ENCODE peak calls at places on chromosome 11, in four cellular contexts. F is HL-60, V is K562, O is GM12878. Q is an unnamed sample.

GRCh38 chr11:2760196-2760871 is 60.5 kb upstream of the KCNQ1OT1 start:
- DNase-seq in F (no peak), V (no peak), O (no peak), Q (no peak)

GRCh38 chr11:65651589-65652510 is 10.9 kb downstream of the RELA start:
- DNase-seq in F (no peak), V (peak), O (no peak), Q (no peak)

GRCh38 chr11:8621147-8621546 is 27.1 kb upstream of the STK33 start:
- DNase-seq in F (no peak), V (no peak), O (no peak), Q (no peak)

GRCh38 chr11:1864831-1865665 is 12.2 kb downstream of the LSP1 start:
- DNase-seq in F (no peak), V (no peak), O (no peak), Q (no peak)

GRCh38 chr11:59676205-59676604 is 7.4 kb upstream of the PATL1 start:
- DNase-seq in F (no peak), V (no peak), O (no peak), Q (no peak)

GRCh38 chr11:125364085-125364822 is 131.8 kb downstream of the FEZ1 start:
- DNase-seq in F (no peak), V (no peak), O (no peak), Q (no peak)

GRCh38 chr11:66188580-66188979 is 79.9 kb upstream of the RAB1B start:
- DNase-seq in F (no peak), V (no peak), O (no peak), Q (no peak)

GRCh38 chr11:68447015-68447801 is 13.3 kb upstream of the PPP6R3 start:
- DNase-seq in F (no peak), V (peak), O (no peak), Q (peak)

GRCh38 chr11:112302226-112302868 is 41.7 kb upstream of the PLET1 start:
- DNase-seq in F (no peak), V (no peak), O (no peak), Q (no peak)

GRCh38 chr11:10858505-10859360 is 880 bp upstream of the ZBED5 start:
- DNase-seq in F (no peak), V (peak), O (peak), Q (no peak)

GRCh38 chr11:64624869-64625481 is 34.0 kb downstream of the SLC22A12 start:
- DNase-seq in F (peak), V (no peak), O (no peak), Q (no peak)

GRCh38 chr11:45334410-45334809 is 48.3 kb upstream of the SYT13 start:
- DNase-seq in F (no peak), V (no peak), O (no peak), Q (no peak)

GRCh38 chr11:45333506-45333971 is 47.4 kb upstream of the SYT13 start:
- DNase-seq in F (peak), V (peak), O (no peak), Q (no peak)

GRCh38 chr11:45335434-45335833 is 49.3 kb upstream of the SYT13 start:
- DNase-seq in F (no peak), V (no peak), O (no peak), Q (no peak)

GRCh38 chr11:45337583-45338360 is 51.6 kb upstream of the SYT13 start:
- DNase-seq in F (no peak), V (no peak), O (no peak), Q (no peak)

DNA sequence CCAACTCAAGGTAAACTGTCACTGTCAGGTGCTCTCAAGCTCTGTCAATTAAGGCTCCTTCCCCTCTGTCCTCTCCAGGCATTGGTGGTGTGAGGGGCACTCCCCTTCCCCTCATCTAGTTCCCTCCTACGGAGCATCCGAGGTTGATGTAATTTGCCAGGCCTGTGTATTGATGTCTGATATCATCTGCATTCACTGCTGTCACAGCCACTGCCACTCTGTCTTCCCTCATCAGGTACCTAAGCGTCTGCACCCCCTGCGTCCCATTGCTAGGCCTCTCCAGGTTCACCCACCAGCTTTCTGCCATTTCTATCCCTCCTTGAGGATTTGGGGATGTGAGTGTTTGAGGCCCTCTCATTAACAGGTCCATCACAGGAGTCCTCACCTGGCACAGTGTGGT is 50.0 kb upstream of the SYT13 start:
- DNase-seq in F (no peak), V (no peak), O (no peak), Q (no peak)
- TF ChIP-seq SPI1 in F (no peak), V (no peak), O (no peak), Q (no peak)

DNA sequence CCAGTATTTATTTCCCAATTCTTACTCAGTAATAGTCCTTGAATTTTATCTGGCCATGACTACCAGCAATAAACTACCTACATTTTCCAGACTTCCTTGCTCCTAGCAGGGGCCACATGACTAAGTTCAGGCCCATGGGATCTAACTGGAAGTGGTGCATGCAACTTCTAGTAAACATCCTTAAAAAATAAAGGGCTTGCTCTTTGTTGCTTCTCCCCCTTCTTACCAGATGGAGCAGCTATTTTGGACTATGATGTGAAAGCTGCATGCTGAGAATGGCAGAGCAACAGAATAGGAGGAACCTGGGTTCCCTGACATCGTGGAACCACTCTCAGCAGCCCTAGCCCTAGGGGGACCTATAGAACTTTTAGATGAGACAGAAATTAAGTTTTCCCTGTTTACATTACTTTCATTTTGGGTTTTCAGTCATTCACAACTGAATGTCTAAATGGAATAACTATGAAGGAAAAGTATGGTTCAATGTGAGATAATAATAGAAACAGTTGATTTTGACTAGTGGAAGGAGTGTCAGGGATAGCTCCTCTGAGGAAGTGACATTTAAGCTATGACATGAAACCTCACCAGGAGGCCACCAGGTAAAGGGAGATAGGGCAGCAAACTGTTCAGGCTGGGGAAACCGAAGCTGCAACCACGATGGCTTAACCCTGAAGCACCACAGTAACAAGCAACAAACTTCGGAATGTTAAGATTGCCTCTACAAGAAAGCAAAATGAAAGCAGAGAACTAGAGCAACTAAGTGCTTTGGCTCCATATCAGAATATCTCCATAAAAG is 48.9 kb downstream of the PHF21A start:
- DNase-seq in F (no peak), V (no peak), O (no peak), Q (no peak)
- TF ChIP-seq SPI1 in F (no peak), V (no peak), O (no peak), Q (no peak)

GRCh38 chr11:79362358-79362757 is 78.5 kb downstream of the TENM4 start:
- DNase-seq in F (no peak), V (no peak), O (no peak), Q (no peak)

GRCh38 chr11:79363261-79363660 is 77.6 kb downstream of the TENM4 start:
- DNase-seq in F (no peak), V (no peak), O (no peak), Q (no peak)

GRCh38 chr11:79362821-79363220 is 78.0 kb downstream of the TENM4 start:
- DNase-seq in F (no peak), V (no peak), O (no peak), Q (no peak)

GRCh38 chr11:79366218-79366617 is 74.6 kb downstream of the TENM4 start:
- DNase-seq in F (no peak), V (no peak), O (no peak), Q (no peak)

GRCh38 chr11:79363861-79364378 is 76.9 kb downstream of the TENM4 start:
- DNase-seq in F (no peak), V (no peak), O (no peak), Q (no peak)
- TF ChIP-seq SPI1 in F (no peak), V (no peak), O (no peak), Q (no peak)

DNA sequence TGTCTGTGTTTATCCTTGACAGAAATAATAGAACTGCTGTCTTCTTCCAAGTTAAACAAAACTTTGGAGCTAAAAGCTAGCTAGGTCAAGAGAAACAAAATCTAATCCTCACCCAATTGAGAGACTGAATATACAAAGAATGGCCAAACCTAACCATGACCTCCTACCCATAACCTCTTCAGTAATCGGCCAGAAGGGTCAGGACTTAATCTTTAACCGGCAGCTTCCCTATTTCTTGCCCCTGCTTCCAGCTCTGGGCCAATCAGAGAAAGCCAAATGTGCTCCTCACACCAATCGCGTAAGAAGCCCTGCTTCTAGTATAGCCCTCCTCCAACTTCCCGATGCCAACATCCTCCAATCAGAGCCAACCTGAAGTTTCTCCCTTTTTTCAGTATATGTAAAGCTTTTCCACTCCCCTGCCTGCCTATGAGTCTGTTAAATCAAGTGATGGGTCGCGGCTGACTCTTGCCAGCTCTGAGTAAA is 1.7 kb upstream of the DDX6 start:
- DNase-seq in F (peak), V (peak), O (peak), Q (peak)
- TF ChIP-seq SPI1 in F (peak), V (peak), O (no peak), Q (peak)

GRCh38 chr11:120389693-120390584 is 53.7 kb downstream of the ARHGEF12 start:
- DNase-seq in F (no peak), V (no peak), O (no peak), Q (no peak)
- TF ChIP-seq SPI1 in F (no peak), V (no peak), O (no peak), Q (no peak)

GRCh38 chr11:36748856-36749255 is 150.8 kb upstream of the RAG2 start:
- DNase-seq in F (no peak), V (no peak), O (no peak), Q (no peak)

GRCh38 chr11:36750349-36750748 is 152.3 kb upstream of the RAG2 start:
- DNase-seq in F (no peak), V (no peak), O (no peak), Q (no peak)

GRCh38 chr11:36743039-36743438 is 145.0 kb upstream of the RAG2 start:
- DNase-seq in F (no peak), V (no peak), O (no peak), Q (no peak)

GRCh38 chr11:36744375-36745168 is 146.5 kb upstream of the RAG2 start:
- DNase-seq in F (peak), V (peak), O (no peak), Q (no peak)

DNA sequence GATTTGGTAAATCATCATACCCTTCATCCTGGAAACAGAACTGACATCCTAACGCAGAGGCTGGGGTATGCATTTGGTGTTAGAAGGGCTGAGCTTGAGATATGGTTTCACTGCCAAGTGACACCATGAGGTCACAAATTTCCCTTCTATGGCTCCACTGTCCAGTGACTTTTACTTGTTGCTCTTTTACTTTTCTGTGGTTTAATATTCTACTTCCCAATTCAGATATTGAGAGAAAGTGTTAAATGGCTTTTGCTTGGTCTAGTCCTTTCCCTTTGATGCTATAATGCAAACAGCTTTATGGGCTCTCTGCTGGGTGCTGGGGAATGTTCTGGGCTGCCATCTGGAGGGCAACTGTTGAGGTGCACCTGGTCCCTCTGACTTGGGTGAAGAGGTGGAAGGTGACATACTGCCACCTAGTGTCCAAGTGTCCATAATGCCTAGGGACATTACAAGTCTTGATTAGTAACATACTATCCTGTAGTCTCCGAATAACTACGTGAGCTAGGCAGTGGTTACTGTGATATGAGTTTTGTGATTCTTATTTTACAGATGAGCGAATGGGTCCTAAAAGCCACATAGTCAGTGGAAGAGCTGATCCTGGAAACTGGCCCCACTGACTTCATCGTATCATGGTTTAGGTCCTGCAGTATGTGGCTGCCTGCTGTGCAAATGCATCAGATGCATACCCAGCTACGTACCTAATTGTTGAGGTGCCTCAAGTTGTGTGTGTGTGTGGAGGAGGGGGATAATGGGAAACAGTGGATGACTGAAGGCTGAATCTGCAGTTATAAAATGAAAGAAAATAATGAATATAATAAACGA is 149.1 kb upstream of the RAG2 start:
- DNase-seq in F (peak), V (peak), O (peak), Q (peak)
- TF ChIP-seq SPI1 in F (no peak), V (no peak), O (no peak), Q (no peak)

GRCh38 chr11:128564642-128565245 is 22.6 kb downstream of the ETS1 start:
- DNase-seq in F (no peak), V (no peak), O (no peak), Q (no peak)
- TF ChIP-seq SPI1 in F (no peak), V (no peak), O (no peak), Q (no peak)

Q was measured in GM12891.